ENCODE peak calls at places on chromosome 1, in nine cellular contexts. F, A, I, N, X, E, U, G and Y are unnamed samples.

GRCh38 chr1:7366955-7367665 is 404.0 kb upstream of the VAMP3 start:
- DNase-seq in I (peak), A (no peak), N (no peak), E (no peak), X (no peak), G (no peak), F (no peak), U (peak), Y (peak)

GRCh38 chr1:244874974-244875579 is 10.7 kb upstream of the HNRNPU start:
- DNase-seq in N (no peak), G (no peak), X (no peak), A (no peak), U (peak), E (no peak), F (no peak), I (peak), Y (no peak)

GRCh38 chr1:198734323-198735008 is 95.6 kb downstream of the PTPRC start:
- DNase-seq in X (no peak), G (no peak), N (no peak), E (no peak), A (no peak), U (no peak), I (no peak), F (no peak), Y (no peak)

GRCh38 chr1:207579436-207579799 is 65.5 kb upstream of the CR1L start:
- DNase-seq in F (peak), G (peak), A (peak), X (peak), I (peak), E (peak), U (peak), N (peak), Y (peak)

GRCh38 chr1:165841582-165842362 is 14.4 kb downstream of the UCK2 start:
- DNase-seq in X (peak), N (no peak), E (peak), A (no peak), I (no peak), F (no peak), U (no peak), G (no peak), Y (no peak)

GRCh38 chr1:112431038-112431437 is 35.0 kb downstream of the CTTNBP2NL start:
- DNase-seq in A (no peak), X (no peak), N (no peak), F (no peak), U (no peak), I (no peak), G (no peak), E (no peak), Y (no peak)

GRCh38 chr1:83741751-83742150 is 257.2 kb downstream of the TTLL7 start:
- DNase-seq in N (no peak), U (no peak), X (no peak), G (no peak), I (no peak), A (no peak), F (no peak), E (no peak), Y (no peak)

GRCh38 chr1:15449567-15449966 is 7.0 kb upstream of the CELA2A start:
- DNase-seq in I (no peak), E (no peak), F (no peak), N (no peak), G (no peak), U (no peak), A (no peak), X (no peak), Y (no peak)

GRCh38 chr1:22555386-22555656 is 8.0 kb upstream of the EPHA8 start:
- DNase-seq in U (no peak), E (no peak), A (no peak), N (no peak), F (no peak), X (no peak), G (no peak), I (no peak), Y (no peak)